ENCODE peak calls at places on chromosomes 13 and 19, in ten cellular contexts. U, X, Y, E, W, F, C, S, R and D are unnamed samples.

GRCh38 chr13:74132768-74133656 is 1.2 kb downstream of the KLF12 start:
- DNase-seq in U (no peak), X (peak; percentile 9), Y (peak; percentile 30), E (peak; percentile 20), W (no peak), F (no peak), C (peak; percentile 56), S (peak; percentile 51), R (peak; percentile 68), D (peak; percentile 61)

GRCh38 chr19:15463865-15464371 is 426 bp downstream of the RASAL3 start:
- DNase-seq in U (peak; percentile 65), X (peak; percentile 73), Y (no peak), E (peak; percentile 50), W (no peak), F (no peak), C (no peak), S (peak; percentile 44), R (no peak), D (no peak)

GRCh38 chr13:48334534-48335127 is 31.1 kb downstream of the RB1 start:
- DNase-seq in U (no peak), X (no peak), Y (no peak), E (no peak), W (no peak), F (no peak), C (peak; percentile 55), S (no peak), R (peak; percentile 62), D (no peak)

GRCh38 chr19:498591-498950 is 2.3 kb downstream of the MADCAM1 start:
- DNase-seq in U (no peak), X (no peak), Y (peak; percentile 4), E (no peak), W (no peak), F (no peak), C (no peak), S (no peak), R (no peak), D (no peak)

GRCh38 chr13:85283408-85283807 is 515.8 kb downstream of the SLITRK6 start:
- DNase-seq in U (no peak), X (no peak), Y (no peak), E (no peak), W (no peak), F (no peak), C (no peak), S (no peak), R (no peak), D (no peak)

GRCh38 chr19:39193785-39194184 is 3.0 kb upstream of the NCCRP1 start:
- DNase-seq in U (no peak), X (no peak), Y (no peak), E (no peak), W (no peak), F (no peak), C (no peak), S (no peak), R (peak; percentile 65), D (no peak)

GRCh38 chr19:14073925-14074838 is 1.6 kb downstream of the MISP3 start:
- DNase-seq in U (no peak), X (no peak), Y (no peak), E (no peak), W (peak; percentile 42), F (no peak), C (peak; percentile 39), S (no peak), R (no peak), D (peak; percentile 63)

GRCh38 chr13:73131247-73131646 is 72.4 kb downstream of the KLF5 start:
- DNase-seq in U (no peak), X (no peak), Y (no peak), E (no peak), W (no peak), F (no peak), C (no peak), S (no peak), R (no peak), D (no peak)

GRCh38 chr13:112895521-112896465 is 73.2 kb upstream of the MCF2L start:
- DNase-seq in U (no peak), X (no peak), Y (no peak), E (no peak), W (no peak), F (no peak), C (no peak), S (peak; percentile 21), R (no peak), D (no peak)